ENCODE peak calls at places on chromosomes 6 and 20, in eight cellular contexts. K is upper lobe of left lung, P is sigmoid colon, J is K562, X is HepG2, L is H1, R is stomach, U is SK-N-SH. N is an unnamed sample.

GRCh38 chr20:3174442-3175263 is 1.3 kb upstream of the LZTS3 start:
- DNase-seq in L (peak; percentile 31), P (no peak), R (no peak), U (no peak), J (peak; percentile 59), X (no peak), K (no peak), N (no peak)

GRCh38 chr20:24695529-24696225 is 226.2 kb downstream of the SYNDIG1 start:
- DNase-seq in R (peak; percentile 3), X (no peak), K (no peak), U (peak; percentile 3), L (no peak), P (peak; percentile 25), J (no peak), N (no peak)

GRCh38 chr20:19025430-19026120 is 186.9 kb upstream of the SLC24A3 start:
- DNase-seq in U (no peak), J (no peak), K (no peak), L (no peak), X (no peak), P (no peak), R (no peak), N (no peak)

GRCh38 chr6:14542670-14543366 is 425.2 kb downstream of the CD83 start:
- DNase-seq in L (no peak), R (no peak), J (peak; percentile 40), U (no peak), X (no peak), K (no peak), P (no peak), N (no peak)

GRCh38 chr6:21886601-21887091 is 293.1 kb downstream of the SOX4 start:
- DNase-seq in R (no peak), K (no peak), J (no peak), X (no peak), U (no peak), L (no peak), P (no peak), N (no peak)

GRCh38 chr6:56514395-56514794 is 128.3 kb downstream of the DST start:
- DNase-seq in K (no peak), R (no peak), L (no peak), J (no peak), X (no peak), P (no peak), U (no peak), N (no peak)

GRCh38 chr6:22236626-22237414 is 60.0 kb downstream of the PRL start:
- DNase-seq in K (no peak), R (no peak), L (no peak), U (no peak), X (no peak), J (no peak), P (no peak), N (no peak)

GRCh38 chr6:156840136-156840535 is 63.0 kb downstream of the ARID1B start:
- DNase-seq in K (no peak), J (no peak), U (no peak), X (no peak), P (no peak), L (no peak), R (no peak), N (no peak)

GRCh38 chr6:35089935-35090505 is 51.1 kb downstream of the TCP11 start:
- DNase-seq in R (peak; percentile 17), K (no peak), L (no peak), P (peak; percentile 67), J (no peak), X (no peak), U (peak; percentile 13), N (no peak)

GRCh38 chr6:90545450-90545849 is 41.4 kb downstream of the MAP3K7 start:
- DNase-seq in R (no peak), P (no peak), K (no peak), X (no peak), U (no peak), L (no peak), J (no peak), N (no peak)

GRCh38 chr6:47714802-47715201 is 16.4 kb downstream of the ADGRF4 start:
- DNase-seq in R (no peak), K (no peak), J (peak; percentile 8), U (no peak), X (no peak), L (no peak), P (no peak), N (no peak)

GRCh38 chr6:44297063-44298038 is 15.8 kb downstream of the AARS2 start:
- DNase-seq in P (no peak), L (no peak), R (peak; percentile 39), J (peak; percentile 65), U (peak; percentile 89), K (peak; percentile 90), X (no peak), N (peak; percentile 25)

GRCh38 chr6:75143186-75143585 is 62.7 kb downstream of the COL12A1 start:
- DNase-seq in L (no peak), P (no peak), K (no peak), R (no peak), J (no peak), X (no peak), U (no peak), N (no peak)

GRCh38 chr6:158283304-158284005 is 28.8 kb upstream of the TULP4 start:
- DNase-seq in L (peak; percentile 23), R (no peak), X (no peak), K (no peak), J (no peak), P (no peak), U (no peak), N (no peak)

GRCh38 chr6:92132446-92132845 is 1286.9 kb downstream of the EPHA7 start:
- DNase-seq in K (no peak), P (no peak), U (no peak), L (no peak), X (no peak), R (no peak), J (no peak), N (no peak)

GRCh38 chr6:88982720-88983119 is 19.3 kb upstream of the RNGTT start:
- DNase-seq in P (peak; percentile 84), K (no peak), L (no peak), X (peak; percentile 55), R (peak; percentile 56), U (peak; percentile 52), J (peak; percentile 60), N (no peak)

GRCh38 chr6:10303806-10304520 is 110.9 kb downstream of the TFAP2A start:
- DNase-seq in P (no peak), R (no peak), U (no peak), K (no peak), J (peak; percentile 23), L (no peak), X (no peak), N (no peak)

GRCh38 chr6:143746202-143747119 is 68.7 kb downstream of the PHACTR2 start:
- DNase-seq in U (no peak), L (peak; percentile 86), K (no peak), P (no peak), X (peak; percentile 49), J (no peak), R (no peak), N (no peak)
- TF ChIP-seq POLR2AphosphoS5 in U (no peak), L (peak; percentile 70), K (no peak), P (no peak), X (peak; percentile 42), J (no peak), R (no peak), N (no peak)

GRCh38 chr6:11313207-11313606 is 80.7 kb upstream of the NEDD9 start:
- DNase-seq in U (no peak), J (no peak), R (no peak), X (no peak), P (no peak), L (no peak), K (no peak), N (no peak)

GRCh38 chr6:11311970-11312369 is 79.5 kb upstream of the NEDD9 start:
- DNase-seq in L (no peak), X (no peak), U (no peak), R (no peak), K (no peak), P (no peak), J (no peak), N (no peak)

GRCh38 chr6:11304946-11305345 is 72.5 kb upstream of the NEDD9 start:
- DNase-seq in K (no peak), P (no peak), L (no peak), U (no peak), R (no peak), X (no peak), J (no peak), N (no peak)

GRCh38 chr6:11307226-11307625 is 74.8 kb upstream of the NEDD9 start:
- DNase-seq in P (no peak), L (no peak), K (no peak), X (no peak), J (no peak), U (no peak), R (no peak), N (no peak)

DNA sequence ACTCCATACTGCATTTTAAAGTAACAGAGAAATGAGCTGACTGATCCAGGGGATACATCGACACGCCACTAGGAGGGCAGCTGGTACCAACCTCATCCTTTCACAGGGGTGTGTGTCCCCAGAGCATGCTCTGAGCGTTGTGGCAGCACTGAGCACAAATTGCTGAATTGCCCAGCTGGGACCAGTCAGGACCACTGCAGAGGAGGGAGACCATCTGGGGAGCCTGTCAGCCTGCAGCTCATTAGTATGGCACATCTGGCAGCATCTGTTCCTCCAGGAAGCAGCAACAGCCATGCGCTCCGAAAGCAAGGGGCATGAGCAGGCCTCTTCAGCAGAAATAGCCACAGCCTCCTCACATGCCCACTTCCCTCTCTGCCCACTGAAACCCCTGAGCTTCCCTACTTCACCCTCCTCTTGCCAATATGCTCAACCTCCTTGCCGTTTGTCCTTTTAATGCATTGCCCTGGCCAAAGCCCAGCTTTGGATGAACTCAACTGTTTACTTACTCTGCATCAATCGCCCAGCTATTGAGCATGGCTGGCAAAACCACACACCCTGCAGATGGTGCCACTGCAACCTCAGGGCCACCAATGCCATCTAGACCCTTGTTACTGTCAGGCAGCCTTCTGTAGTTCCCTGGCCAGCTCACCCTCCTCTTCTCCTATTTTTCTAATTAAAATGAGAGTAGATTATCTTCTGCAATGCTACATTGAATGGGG is 77.6 kb upstream of the NEDD9 start:
- DNase-seq in J (no peak), R (no peak), P (no peak), X (no peak), L (no peak), U (peak; percentile 67), K (no peak), N (no peak)
- TF ChIP-seq CTCF in J (peak; percentile 40), R (no peak), P (no peak), X (no peak), L (peak; percentile 69), U (no peak), K (no peak), N (no peak)

GRCh38 chr20:17083738-17084137 is 143.1 kb upstream of the PCSK2 start:
- DNase-seq in X (peak; percentile 10), J (peak; percentile 0), L (no peak), K (no peak), U (no peak), R (no peak), P (no peak), N (no peak)
- TF ChIP-seq EP300 in X (no peak), J (no peak), L (no peak), K (no peak), U (no peak), R (no peak), P (no peak), N (no peak)

GRCh38 chr6:72621243-72622093 is at the start of gene KCNQ5:
- DNase-seq in L (no peak), R (no peak), U (peak; percentile 49), P (no peak), J (peak; percentile 39), K (peak; percentile 76), X (no peak), N (peak; percentile 8)
- TF ChIP-seq POLR2AphosphoS5 in L (no peak), R (no peak), U (no peak), P (no peak), J (no peak), K (no peak), X (no peak), N (no peak)